ENCODE peak calls at places on chromosomes 11 and 22, in six cellular contexts. B is testis, K is GM23248, X is ovary, Y is left ventricle myocardium inferior, R is fibroblast of lung. O is an unnamed sample.
A peak's percentile ranks its signal among the peaks of the same experiment; 100 is the strongest.

GRCh38 chr11:71137376-71137775 is 115.0 kb downstream of the SHANK2 start:
- DNase-seq in B (no peak), K (no peak), X (no peak), Y (no peak), R (no peak), O (no peak)

GRCh38 chr11:111299111-111300026 is 1.0 kb downstream of the POU2AF3 start:
- DNase-seq in B (peak; percentile 84), K (peak; percentile 71), X (peak; percentile 88), Y (peak; percentile 59), R (peak; percentile 46), O (peak; percentile 78)

GRCh38 chr11:324131-324530 is 3.5 kb upstream of the IFITM3 start:
- DNase-seq in B (peak; percentile 26), K (no peak), X (peak; percentile 44), Y (no peak), R (no peak), O (no peak)

GRCh38 chr22:38718414-38718813 is 12.7 kb downstream of the GTPBP1 start:
- DNase-seq in B (no peak), K (peak; percentile 96), X (peak; percentile 45), Y (no peak), R (peak; percentile 78), O (peak; percentile 84)

GRCh38 chr11:71301858-71302533 is 49.6 kb upstream of the SHANK2 start:
- DNase-seq in B (no peak), K (no peak), X (peak; percentile 5), Y (no peak), R (no peak), O (no peak)

GRCh38 chr11:19559746-19560145 is 152.9 kb upstream of the NAV2 start:
- DNase-seq in B (no peak), K (no peak), X (no peak), Y (no peak), R (no peak), O (no peak)

GRCh38 chr11:8363924-8364323 is 100.2 kb upstream of the LMO1 start:
- DNase-seq in B (no peak), K (peak; percentile 43), X (no peak), Y (no peak), R (peak; percentile 29), O (no peak)

GRCh38 chr11:69274531-69275016 is 19.4 kb upstream of the MYEOV start:
- DNase-seq in B (no peak), K (no peak), X (no peak), Y (no peak), R (no peak), O (peak; percentile 94)

GRCh38 chr22:45007946-45008852 is 1.6 kb downstream of the PHF21B start:
- DNase-seq in B (peak; percentile 56), K (peak; percentile 18), X (peak; percentile 68), Y (no peak), R (peak; percentile 12), O (no peak)

GRCh38 chr11:10246991-10247390 is 47.0 kb downstream of the SBF2 start:
- DNase-seq in B (no peak), K (peak; percentile 29), X (no peak), Y (no peak), R (no peak), O (no peak)

GRCh38 chr11:57751676-57752253 is at the start of gene BTBD18:
- DNase-seq in B (peak; percentile 65), K (peak; percentile 82), X (no peak), Y (no peak), R (peak; percentile 70), O (peak; percentile 66)

GRCh38 chr11:12137005-12137690 is 26.8 kb downstream of the MICAL2 start:
- DNase-seq in B (no peak), K (no peak), X (peak; percentile 53), Y (no peak), R (no peak), O (no peak)

GRCh38 chr11:74971424-74971823 is 17.3 kb upstream of the NEU3 start:
- DNase-seq in B (no peak), K (no peak), X (no peak), Y (no peak), R (no peak), O (no peak)
- H3K36me3 ChIP-seq in B (no peaks in the 10 kb centered on the region), K (peaks cover 27% of the 10 kb centered on the region), X (no peaks in the 10 kb centered on the region), Y (peaks cover 76% of the 10 kb centered on the region), R (peaks cover 10% of the 10 kb centered on the region), O (peaks cover 17% of the 10 kb centered on the region)

DNA sequence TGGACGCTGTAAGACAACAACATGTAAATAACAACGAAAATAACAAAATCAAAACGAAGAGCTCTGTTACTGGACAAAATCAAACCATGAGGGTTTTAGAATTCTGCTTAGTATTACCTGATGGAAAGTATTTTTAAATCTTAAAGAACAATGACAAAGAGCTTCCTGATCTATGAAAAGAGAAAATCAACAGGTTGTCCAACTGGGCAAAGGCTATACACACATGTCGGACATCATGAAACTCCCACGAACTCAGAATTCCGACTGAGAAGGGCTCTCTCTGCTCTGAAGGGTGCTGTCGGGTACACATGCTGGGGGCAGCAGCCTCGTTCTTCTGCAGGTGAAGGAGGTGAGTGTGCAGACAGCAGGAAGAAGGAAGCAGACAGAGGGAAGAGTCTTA is 25.8 kb downstream of the CERK start:
- DNase-seq in B (no peak), K (no peak), X (no peak), Y (no peak), R (no peak), O (no peak)
- H3K36me3 ChIP-seq in B (no peaks in the 10 kb centered on the region), K (peaks cover 31% of the 10 kb centered on the region), X (no peaks in the 10 kb centered on the region), Y (peaks cover 81% of the 10 kb centered on the region), R (peaks cover 14% of the 10 kb centered on the region), O (no peaks in the 10 kb centered on the region)

DNA sequence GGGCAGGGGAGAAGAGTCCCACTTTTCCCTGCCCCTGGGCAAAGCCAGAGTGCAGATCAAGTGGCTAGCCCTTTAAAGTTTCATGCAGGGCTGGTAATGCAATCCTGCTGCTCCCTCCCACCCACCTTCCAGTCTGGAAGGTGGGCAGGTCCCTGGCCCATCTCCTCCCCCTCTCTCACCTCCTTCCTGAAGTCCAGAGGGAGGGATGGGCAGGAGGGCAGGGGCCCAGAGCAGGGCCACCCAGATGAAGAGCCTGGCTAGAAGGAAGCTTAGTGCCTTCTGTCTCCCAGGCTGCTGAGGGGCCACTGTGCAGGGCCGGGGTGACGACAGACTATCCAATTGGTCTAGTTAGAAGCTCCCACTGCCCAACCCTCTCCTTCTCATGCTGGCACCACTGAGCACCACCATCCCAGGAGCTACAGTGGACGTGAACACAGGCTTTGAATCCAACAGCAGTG is 10.7 kb downstream of the TSKU start:
- DNase-seq in B (no peak), K (no peak), X (no peak), Y (no peak), R (no peak), O (no peak)
- H3K36me3 ChIP-seq in B (no peaks in the 10 kb centered on the region), K (no peaks in the 10 kb centered on the region), X (no peaks in the 10 kb centered on the region), Y (peaks cover 19% of the 10 kb centered on the region), R (no peaks in the 10 kb centered on the region), O (no peaks in the 10 kb centered on the region)

GRCh38 chr11:1759151-1759850 is 4.4 kb downstream of the CTSD start:
- DNase-seq in B (no peak), K (no peak), X (no peak), Y (no peak), R (no peak), O (no peak)
- H3K36me3 ChIP-seq in B (no peaks in the 10 kb centered on the region), K (no peaks in the 10 kb centered on the region), X (no peaks in the 10 kb centered on the region), Y (peaks cover 63% of the 10 kb centered on the region), R (peaks cover 19% of the 10 kb centered on the region), O (peaks cover 23% of the 10 kb centered on the region)

DNA sequence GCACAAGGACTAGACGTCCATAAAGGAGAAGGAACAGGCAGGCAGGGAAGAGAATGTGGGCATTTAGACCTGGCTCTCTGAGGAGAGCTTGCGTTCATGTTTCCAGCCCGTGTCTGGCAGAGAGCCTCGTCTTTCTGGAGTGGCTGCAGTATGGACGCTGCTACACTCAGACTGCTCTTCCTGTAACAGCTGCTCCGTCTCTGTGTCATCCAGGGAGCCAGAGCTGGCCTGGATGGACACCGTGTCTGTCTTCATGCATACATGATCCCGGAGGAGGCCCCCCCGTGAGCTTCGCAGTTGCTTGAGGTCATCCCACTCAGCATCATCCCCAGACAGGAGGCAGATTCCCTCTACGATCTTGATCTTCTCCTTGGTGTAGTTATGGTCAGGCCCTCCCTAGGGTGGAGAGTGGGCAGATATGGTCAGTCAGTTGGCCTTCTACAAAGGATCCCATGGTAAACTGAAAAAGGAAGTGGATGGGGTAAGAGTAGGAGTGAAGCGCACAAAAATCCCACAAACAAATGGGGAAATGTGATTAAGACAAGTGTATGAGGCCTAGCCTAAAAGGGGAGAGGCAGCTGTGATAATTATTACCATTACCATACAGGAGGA is 12.9 kb upstream of the CKAP5 start:
- DNase-seq in B (no peak), K (no peak), X (no peak), Y (no peak), R (no peak), O (no peak)
- H3K36me3 ChIP-seq in B (no peaks in the 10 kb centered on the region), K (no peaks in the 10 kb centered on the region), X (no peaks in the 10 kb centered on the region), Y (peaks cover 32% of the 10 kb centered on the region), R (no peaks in the 10 kb centered on the region), O (peaks cover 5% of the 10 kb centered on the region)

GRCh38 chr22:23271597-23271908 is 91.2 kb downstream of the BCR start:
- DNase-seq in B (no peak), K (no peak), X (no peak), Y (no peak), R (no peak), O (no peak)
- H3K36me3 ChIP-seq in B (no peaks in the 10 kb centered on the region), K (no peaks in the 10 kb centered on the region), X (no peaks in the 10 kb centered on the region), Y (peaks cover 76% of the 10 kb centered on the region), R (peaks cover 14% of the 10 kb centered on the region), O (peaks cover 14% of the 10 kb centered on the region)

O was measured in body of pancreas.